ENCODE peak calls at places on chromosome 19, in eight cellular contexts. K is heart right ventricle, C is cardiac muscle cell, O is K562, R is tibial artery, G is astrocyte, X is BJ, Z is uterus. J is an unnamed sample.

GRCh38 chr19:436413-436950 is 24.4 kb downstream of the SHC2 start:
- DNase-seq in R (no peak), O (no peak), K (no peak), X (no peak), G (no peak), C (no peak), Z (no peak), J (no peak)

GRCh38 chr19:39843919-39844793 is 2.0 kb downstream of the FBL start:
- DNase-seq in O (peak; percentile 65), C (peak; percentile 61), G (peak; percentile 16), X (no peak), K (no peak), R (no peak), Z (no peak), J (peak; percentile 56)

GRCh38 chr19:7191946-7192691 is 102.1 kb downstream of the INSR start:
- DNase-seq in X (no peak), C (no peak), R (no peak), O (no peak), G (no peak), K (no peak), Z (no peak), J (no peak)

GRCh38 chr19:50660083-50660366 is 10.8 kb downstream of the C19orf81 start:
- DNase-seq in K (no peak), C (no peak), X (no peak), O (no peak), R (no peak), G (no peak), Z (no peak), J (no peak)

GRCh38 chr19:51065221-51065960 is 499 bp upstream of the KLK13 start:
- DNase-seq in R (no peak), O (peak; percentile 76), Z (no peak), K (no peak), G (no peak), X (no peak), C (peak; percentile 8), J (no peak)

GRCh38 chr19:4114181-4114580 is 9.7 kb downstream of the MAP2K2 start:
- DNase-seq in O (no peak), R (no peak), C (no peak), G (no peak), Z (no peak), X (no peak), K (no peak), J (peak; percentile 23)

GRCh38 chr19:43667524-43668405 is 2.2 kb downstream of the PLAUR start:
- DNase-seq in R (peak; percentile 38), C (peak; percentile 26), G (no peak), O (peak; percentile 30), Z (peak; percentile 34), K (peak; percentile 17), X (no peak), J (no peak)

GRCh38 chr19:6963937-6964336 is 57.3 kb downstream of the MBD3L2B start:
- DNase-seq in O (peak; percentile 30), C (no peak), G (no peak), R (no peak), Z (no peak), X (no peak), K (no peak), J (no peak)

GRCh38 chr19:41376241-41376997 is at the start of gene TMEM91:
- DNase-seq in O (no peak), G (no peak), R (peak; percentile 72), K (peak; percentile 48), X (no peak), C (peak; percentile 44), Z (peak; percentile 60), J (peak; percentile 93)

GRCh38 chr19:1251503-1252220 is 3.3 kb downstream of the MIDN start:
- DNase-seq in Z (no peak), X (no peak), G (no peak), O (peak; percentile 45), K (peak; percentile 84), R (no peak), C (no peak), J (peak; percentile 71)

GRCh38 chr19:10412257-10412977 is 7.9 kb upstream of the PDE4A start:
- DNase-seq in Z (no peak), R (no peak), G (no peak), X (no peak), C (no peak), K (no peak), O (no peak), J (no peak)

GRCh38 chr19:56162258-56162657 is 13.6 kb upstream of the GALP start:
- DNase-seq in O (peak; percentile 56), G (peak; percentile 20), C (peak; percentile 37), K (no peak), Z (no peak), X (no peak), R (no peak), J (no peak)

GRCh38 chr19:10718205-10719196 is 622 bp downstream of the DNM2 start:
- DNase-seq in Z (peak; percentile 30), C (peak; percentile 51), X (no peak), R (peak; percentile 34), K (peak; percentile 58), G (peak; percentile 8), O (peak; percentile 59), J (peak; percentile 84)

GRCh38 chr19:37654525-37654832 is 786 bp downstream of the ZFP30 start:
- DNase-seq in R (no peak), C (peak; percentile 45), K (no peak), X (no peak), O (no peak), G (peak; percentile 37), Z (no peak), J (peak; percentile 73)

GRCh38 chr19:31548941-31549340 is 199.7 kb upstream of the TSHZ3 start:
- DNase-seq in K (peak; percentile 37), G (no peak), X (no peak), C (peak; percentile 63), R (no peak), O (peak; percentile 17), Z (peak; percentile 20), J (peak; percentile 53)

GRCh38 chr19:41218615-41219507 is at the start of gene AXL:
- DNase-seq in Z (peak; percentile 84), O (no peak), R (peak; percentile 93), K (peak; percentile 81), X (peak; percentile 74), G (peak; percentile 83), C (peak; percentile 83), J (peak; percentile 98)

GRCh38 chr19:41994994-41995958 is 1.2 kb upstream of the ATP1A3 start:
- DNase-seq in R (no peak), K (no peak), O (no peak), C (no peak), Z (no peak), G (no peak), X (no peak), J (peak; percentile 23)

GRCh38 chr19:46755077-46755852 is 9.0 kb upstream of the STRN4 start:
- DNase-seq in O (no peak), R (peak; percentile 60), X (no peak), K (peak; percentile 26), C (peak; percentile 80), Z (no peak), G (no peak), J (no peak)

GRCh38 chr19:47021536-47022139 is 2.0 kb downstream of the NPAS1 start:
- DNase-seq in K (no peak), G (no peak), O (no peak), Z (no peak), X (no peak), C (no peak), R (no peak), J (peak; percentile 87)

GRCh38 chr19:40280608-40281221 is 4.4 kb downstream of the AKT2 start:
- DNase-seq in R (no peak), X (no peak), O (no peak), C (no peak), G (no peak), K (no peak), Z (no peak), J (peak; percentile 71)

GRCh38 chr19:55704494-55705245 is 29.6 kb downstream of the EPN1 start:
- DNase-seq in G (no peak), R (no peak), X (no peak), K (no peak), Z (no peak), C (no peak), O (peak; percentile 28), J (no peak)

GRCh38 chr19:55080915-55081772 is 5.5 kb downstream of the EPS8L1 start:
- DNase-seq in X (no peak), R (no peak), G (peak; percentile 12), K (peak; percentile 82), C (peak; percentile 79), Z (peak; percentile 53), O (peak; percentile 95), J (peak; percentile 98)

DNA sequence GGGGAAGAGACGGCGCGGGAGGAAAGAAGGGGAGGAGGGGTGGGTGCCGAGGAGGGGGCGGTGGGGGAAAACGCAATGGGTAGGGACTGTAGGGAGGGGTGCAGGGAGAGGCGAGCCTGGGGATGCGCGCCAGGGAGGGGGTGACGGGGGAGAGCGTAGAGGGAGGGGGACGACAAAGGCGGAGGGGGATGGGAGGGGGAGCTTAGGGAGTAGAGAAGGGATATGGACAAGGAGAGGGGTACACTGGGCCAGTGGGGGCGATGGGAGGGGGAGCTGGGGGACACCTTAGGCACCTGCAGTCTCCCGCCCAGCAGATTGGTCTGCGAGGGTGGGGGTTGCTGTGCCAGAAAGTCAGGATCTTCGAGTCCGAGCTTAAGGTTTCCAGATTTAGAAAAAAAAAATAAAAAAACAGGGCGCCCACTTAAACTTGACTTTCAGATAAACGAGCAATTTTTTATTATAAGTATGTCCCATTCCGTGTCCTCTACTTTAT is 15.7 kb downstream of the CCDC124 start:
- DNase-seq in O (no peak), C (no peak), Z (peak; percentile 30), R (no peak), K (no peak), G (no peak), X (no peak), J (no peak)
- H3K4me3 ChIP-seq in O (peak overlapping the region; percentile 51), C (peak overlapping the region; percentile 47), Z (peak overlapping the region; percentile 50), R (peak overlapping the region; percentile 92), K (peak overlapping the region; percentile 76), G (no peak overlapping the region), X (peak overlapping the region; percentile 54), J (peak overlapping the region; percentile 43)

GRCh38 chr19:11848594-11849263 is at the start of gene ZNF439:
- DNase-seq in O (peak; percentile 22), X (peak; percentile 33), K (peak; percentile 91), Z (peak; percentile 82), G (peak; percentile 44), R (peak; percentile 94), C (peak; percentile 83), J (peak; percentile 94)
- H3K4me3 ChIP-seq in O (no peak within 1 kb of the TSS), X (peak within 1 kb of the TSS; percentile 56), K (peak within 1 kb of the TSS; percentile 79), Z (peak within 1 kb of the TSS; percentile 63), G (peak within 1 kb of the TSS; percentile 55), R (peak within 1 kb of the TSS; percentile 78), C (peak within 1 kb of the TSS; percentile 21), J (peak within 1 kb of the TSS; percentile 23)

DNA sequence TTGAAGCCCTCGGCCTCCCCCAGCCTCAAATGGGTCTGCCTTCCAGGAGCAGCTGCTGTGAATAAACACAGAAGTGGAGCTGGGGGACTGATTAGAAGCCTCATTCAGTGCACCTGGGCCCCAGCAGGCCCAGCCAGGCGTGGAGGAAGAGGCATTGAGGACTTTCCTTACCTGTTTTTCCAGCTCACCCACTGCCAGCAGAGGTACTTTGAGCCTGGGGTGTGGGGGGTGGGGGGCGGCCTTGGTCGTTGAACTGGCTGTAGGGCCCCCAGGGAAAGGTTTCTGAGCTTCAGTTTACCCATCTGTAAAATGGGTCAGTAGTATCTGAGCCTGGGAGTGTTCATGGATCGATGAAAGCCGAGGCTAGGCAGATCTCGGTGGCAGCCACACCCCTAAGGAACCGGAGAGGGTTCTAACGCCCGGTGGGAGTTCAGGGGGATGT is 1.5 kb downstream of the CERS4 start:
- DNase-seq in Z (no peak), X (no peak), R (no peak), K (no peak), O (no peak), G (no peak), C (no peak), J (no peak)
- H3K4me3 ChIP-seq in Z (no peak overlapping the region), X (no peak overlapping the region), R (no peak overlapping the region), K (peak overlapping the region; percentile 91), O (no peak overlapping the region), G (no peak overlapping the region), C (peak overlapping the region; percentile 67), J (peak overlapping the region; percentile 91)

GRCh38 chr19:2618611-2619010 is 83.9 kb downstream of the GNG7 start:
- DNase-seq in G (peak; percentile 60), X (no peak), O (no peak), K (peak; percentile 49), R (peak; percentile 67), C (peak; percentile 59), Z (no peak), J (no peak)
- H3K4me3 ChIP-seq in G (no peak overlapping the region), X (no peak overlapping the region), O (no peak overlapping the region), K (no peak overlapping the region), R (no peak overlapping the region), C (no peak overlapping the region), Z (no peak overlapping the region), J (no peak overlapping the region)